ENCODE peak calls at places on chromosomes 13 and 19, in four cellular contexts. R, X, K and O are unnamed samples.

GRCh38 chr13:20776751-20777150 is 3.0 kb upstream of the EEF1AKMT1 start:
- DNase-seq in K (no peak), R (no peak), X (no peak), O (no peak)

GRCh38 chr13:49641810-49642291 is 13.5 kb downstream of the ARL11 start:
- DNase-seq in X (no peak), K (no peak), R (peak; percentile 48), O (peak; percentile 89)

GRCh38 chr13:113863511-113864302 is at the start of gene GAS6:
- DNase-seq in X (peak; percentile 53), R (peak; percentile 64), K (no peak), O (no peak)

GRCh38 chr19:2246801-2247361 is 2.2 kb upstream of the AMH start:
- DNase-seq in K (no peak), X (no peak), R (no peak), O (no peak)

GRCh38 chr13:102933076-102933922 is 87.5 kb downstream of the ERCC5 start:
- DNase-seq in X (no peak), R (no peak), K (no peak), O (no peak)

GRCh38 chr13:108276060-108276459 is 6.5 kb downstream of the TNFSF13B start:
- DNase-seq in K (no peak), X (no peak), R (no peak), O (no peak)

GRCh38 chr13:109517516-109517915 is 268.9 kb downstream of the IRS2 start:
- DNase-seq in K (no peak), X (no peak), R (no peak), O (no peak)

GRCh38 chr19:27775395-27775794 is 1437.6 kb downstream of the UQCRFS1 start:
- DNase-seq in R (no peak), X (no peak), K (no peak), O (no peak)

GRCh38 chr13:27607125-27607524 is 13.2 kb downstream of the LNX2 start:
- DNase-seq in X (no peak), K (no peak), R (no peak), O (no peak)

GRCh38 chr13:54162069-54162468 is 1133.5 kb downstream of the OLFM4 start:
- DNase-seq in R (no peak), X (no peak), K (no peak), O (no peak)

GRCh38 chr19:49690656-49691242 is at the start of gene CPT1C:
- DNase-seq in X (no peak), K (no peak), R (no peak), O (no peak)
- TF ChIP-seq SPI1 in X (no peak), K (no peak), R (no peak), O (no peak)

DNA sequence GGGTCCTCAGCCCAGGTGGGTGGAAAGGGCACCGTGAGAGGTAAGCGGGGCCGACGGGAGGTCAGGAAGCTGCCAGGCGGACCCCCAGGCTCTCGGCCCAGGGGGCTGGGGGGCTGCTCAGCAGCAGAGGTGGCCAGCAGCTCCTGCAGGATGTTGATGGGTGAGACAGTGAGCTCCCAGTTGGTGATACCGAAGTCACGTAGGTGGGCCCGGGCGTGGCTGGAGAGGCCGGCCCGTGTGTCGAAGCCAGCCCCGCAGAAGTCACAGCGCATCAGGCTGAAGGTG is 13.0 kb downstream of the WIZ start:
- DNase-seq in K (no peak), X (no peak), R (no peak), O (no peak)
- TF ChIP-seq SPI1 in K (no peak), X (no peak), R (no peak), O (no peak)

DNA sequence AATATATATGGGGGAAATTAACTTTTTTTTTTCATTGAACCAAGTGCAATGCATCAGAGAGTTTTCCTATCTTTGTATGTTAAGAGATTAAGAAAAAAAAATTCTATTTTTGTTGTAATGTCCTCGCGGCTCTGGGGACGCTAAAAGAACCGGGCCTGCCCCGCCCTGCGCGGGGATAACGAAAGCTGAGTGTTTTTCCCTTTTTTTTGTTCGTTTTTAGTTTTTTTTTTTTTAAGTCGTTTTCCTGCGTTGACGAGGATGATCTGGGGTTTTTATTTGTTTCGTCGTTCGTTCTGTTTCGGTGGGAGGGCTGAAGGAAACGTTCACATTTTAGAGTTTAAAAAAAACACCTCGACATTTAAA is 5.7 kb downstream of the LYL1 start:
- DNase-seq in X (no peak), K (no peak), R (no peak), O (no peak)
- TF ChIP-seq SPI1 in X (no peak), K (no peak), R (no peak), O (no peak)

GRCh38 chr19:42249149-42249750 is 5.7 kb downstream of the ERF start:
- DNase-seq in X (no peak), R (no peak), K (no peak), O (no peak)
- TF ChIP-seq SPI1 in X (no peak), R (no peak), K (no peak), O (no peak)